ENCODE peak calls at places on chromosomes 16 and 17, in seven cellular contexts. P is ovary, X is NCI-H1092, B is T-helper 22 cell, J is M059J, Z is HT1080, O is fibroblast of the conjunctiva. W is an unnamed sample.

GRCh38 chr16:80684136-80684765 is 120.1 kb downstream of the CDYL2 start:
- DNase-seq in P (no peak), X (no peak), B (no peak), J (no peak), Z (no peak), O (no peak), W (no peak)

GRCh38 chr16:31216552-31217530 is at the start of gene PYDC1:
- DNase-seq in P (no peak), X (no peak), B (no peak), J (no peak), Z (no peak), O (no peak), W (no peak)

GRCh38 chr17:4163951-4164350 is 21.0 kb downstream of the CYB5D2 start:
- DNase-seq in P (peak; percentile 33), X (no peak), B (no peak), J (peak; percentile 15), Z (no peak), O (no peak), W (no peak)

GRCh38 chr17:36592316-36592710 is 634 bp downstream of the DHRS11 start:
- DNase-seq in P (no peak), X (no peak), B (no peak), J (peak; percentile 51), Z (no peak), O (no peak), W (peak; percentile 61)

GRCh38 chr16:58121132-58121531 is 8.0 kb downstream of the CFAP20 start:
- DNase-seq in P (no peak), X (no peak), B (no peak), J (no peak), Z (no peak), O (no peak), W (no peak)

GRCh38 chr17:40551874-40552768 is 13.2 kb downstream of the CCR7 start:
- DNase-seq in P (peak; percentile 55), X (no peak), B (no peak), J (peak; percentile 59), Z (no peak), O (peak; percentile 86), W (no peak)

GRCh38 chr17:81481011-81481799 is 31.4 kb downstream of the ACTG1 start:
- DNase-seq in P (peak; percentile 76), X (peak; percentile 85), B (peak; percentile 42), J (peak; percentile 61), Z (no peak), O (no peak), W (peak; percentile 55)

GRCh38 chr16:168424-168823 is 2.6 kb downstream of the HBM start:
- DNase-seq in P (no peak), X (no peak), B (no peak), J (no peak), Z (no peak), O (no peak), W (no peak)

GRCh38 chr16:88826070-88826840 is 14.5 kb upstream of the APRT start:
- DNase-seq in P (no peak), X (no peak), B (no peak), J (no peak), Z (no peak), O (no peak), W (no peak)

GRCh38 chr17:62565817-62566216 is 61.7 kb upstream of the MRC2 start:
- DNase-seq in P (no peak), X (no peak), B (no peak), J (peak; percentile 90), Z (peak; percentile 94), O (no peak), W (peak; percentile 60)

GRCh38 chr16:31267332-31268032 is 7.7 kb downstream of the ITGAM start:
- DNase-seq in P (no peak), X (no peak), B (no peak), J (peak; percentile 83), Z (peak; percentile 6), O (no peak), W (no peak)

GRCh38 chr16:73152731-73153130 is 104.8 kb upstream of the ZFHX3 start:
- DNase-seq in P (no peak), X (no peak), B (no peak), J (no peak), Z (no peak), O (no peak), W (no peak)

GRCh38 chr16:62036807-62037135 is 533 bp upstream of the CDH8 start:
- DNase-seq in P (no peak), X (no peak), B (no peak), J (no peak), Z (no peak), O (no peak), W (no peak)

GRCh38 chr17:40515491-40516041 is 14.1 kb upstream of the TNS4 start:
- DNase-seq in P (no peak), X (no peak), B (no peak), J (no peak), Z (no peak), O (no peak), W (no peak)

GRCh38 chr17:57955183-57955952 is at the start of gene CUEDC1:
- DNase-seq in P (peak; percentile 79), X (peak; percentile 33), B (peak; percentile 26), J (peak; percentile 55), Z (peak; percentile 43), O (no peak), W (peak; percentile 79)

GRCh38 chr17:81429813-81430510 is 34.7 kb downstream of the BAHCC1 start:
- DNase-seq in P (no peak), X (peak; percentile 52), B (no peak), J (no peak), Z (no peak), O (peak; percentile 55), W (no peak)

GRCh38 chr17:44863254-44863918 is 15.7 kb downstream of the HIGD1B start:
- DNase-seq in P (no peak), X (no peak), B (no peak), J (no peak), Z (no peak), O (no peak), W (no peak)

GRCh38 chr17:77842906-77843249 is 115.6 kb upstream of the TNRC6C start:
- DNase-seq in P (no peak), X (no peak), B (no peak), J (no peak), Z (no peak), O (no peak), W (no peak)

GRCh38 chr17:32654351-32654750 is 167.6 kb downstream of the CDK5R1 start:
- DNase-seq in P (no peak), X (no peak), B (no peak), J (no peak), Z (no peak), O (no peak), W (no peak)

GRCh38 chr17:73667184-73667959 is 23.1 kb upstream of the SDK2 start:
- DNase-seq in P (no peak), X (no peak), B (no peak), J (no peak), Z (no peak), O (no peak), W (no peak)

GRCh38 chr17:21029032-21029431 is 13.8 kb downstream of the USP22 start:
- DNase-seq in P (peak; percentile 65), X (no peak), B (no peak), J (peak; percentile 61), Z (no peak), O (no peak), W (no peak)

GRCh38 chr17:20063665-20064648 is 54.8 kb downstream of the SPECC1 start:
- DNase-seq in P (peak; percentile 97), X (no peak), B (no peak), J (peak; percentile 98), Z (peak; percentile 94), O (peak; percentile 97), W (peak; percentile 63)

GRCh38 chr16:81280393-81280792 is 34.4 kb upstream of the GAN start:
- DNase-seq in P (no peak), X (no peak), B (no peak), J (peak; percentile 40), Z (peak; percentile 45), O (no peak), W (no peak)

GRCh38 chr17:17766351-17767095 is 70.3 kb downstream of the SREBF1 start:
- DNase-seq in P (no peak), X (no peak), B (no peak), J (no peak), Z (no peak), O (no peak), W (no peak)

GRCh38 chr17:61223725-61224124 is 175.9 kb upstream of the TBX2 start:
- DNase-seq in P (no peak), X (no peak), B (no peak), J (no peak), Z (no peak), O (no peak), W (no peak)

GRCh38 chr17:74158761-74159160 is 44.7 kb upstream of the RPL38 start:
- DNase-seq in P (no peak), X (no peak), B (no peak), J (no peak), Z (no peak), O (no peak), W (no peak)

GRCh38 chr17:40268141-40268712 is 19.5 kb upstream of the CDC6 start:
- DNase-seq in P (no peak), X (no peak), B (no peak), J (no peak), Z (no peak), O (no peak), W (no peak)

GRCh38 chr16:2212362-2213324 is 2.0 kb upstream of the BRICD5 start:
- DNase-seq in P (no peak), X (no peak), B (no peak), J (peak; percentile 43), Z (no peak), O (no peak), W (no peak)

GRCh38 chr17:34537445-34537844 is 41.9 kb upstream of the TMEM132E start:
- DNase-seq in P (no peak), X (no peak), B (no peak), J (no peak), Z (no peak), O (no peak), W (no peak)

GRCh38 chr16:83015871-83016270 is 389.1 kb downstream of the CDH13 start:
- DNase-seq in P (no peak), X (no peak), B (no peak), J (peak; percentile 86), Z (no peak), O (no peak), W (no peak)

GRCh38 chr17:35312790-35313711 is 60.4 kb downstream of the SLFN11 start:
- DNase-seq in P (peak; percentile 60), X (no peak), B (peak; percentile 88), J (peak; percentile 56), Z (peak; percentile 41), O (peak; percentile 76), W (peak; percentile 55)

GRCh38 chr17:15048381-15048780 is 216.7 kb downstream of the PMP22 start:
- DNase-seq in P (no peak), X (no peak), B (no peak), J (no peak), Z (no peak), O (no peak), W (no peak)

GRCh38 chr17:69625449-69625848 is 211.0 kb downstream of the MAP2K6 start:
- DNase-seq in P (no peak), X (no peak), B (no peak), J (no peak), Z (no peak), O (no peak), W (no peak)

GRCh38 chr16:86563489-86564345 is 2.9 kb upstream of the FOXC2 start:
- DNase-seq in P (peak; percentile 93), X (peak; percentile 84), B (peak; percentile 66), J (peak; percentile 83), Z (peak; percentile 81), O (peak; percentile 84), W (peak; percentile 67)